ENCODE peak calls at places on chromosomes 1 and 21, in seven cellular contexts. One of them, this sample, is unnamed.

GRCh38 chr1:235266967-235267366 is 61.0 kb downstream of the ARID4B start:
- DNase-seq in EL: no peak
- DNase-seq in NCI-H2107: no peak
- DNase-seq in lower lobe of right lung: no peak
- DNase-seq in GM19239: no peak
- DNase-seq in NCI-H1105: no peak
- DNase-seq in HFF-Myc: no peak
- DNase-seq in this sample: no peak

GRCh38 chr1:11520531-11521233 is 41.7 kb downstream of the DISP3 start:
- DNase-seq in NCI-H1105: no peak
- DNase-seq in NCI-H2107: no peak
- DNase-seq in GM19239: no peak
- DNase-seq in EL: no peak
- DNase-seq in lower lobe of right lung: no peak
- DNase-seq in HFF-Myc: no peak
- DNase-seq in this sample: no peak

GRCh38 chr1:68231627-68232303 is 558 bp downstream of the WLS start:
- DNase-seq in NCI-H2107: no peak
- DNase-seq in NCI-H1105: peak; percentile 59
- DNase-seq in lower lobe of right lung: peak; percentile 77
- DNase-seq in HFF-Myc: no peak
- DNase-seq in GM19239: no peak
- DNase-seq in EL: peak; percentile 82
- DNase-seq in this sample: peak; percentile 70

GRCh38 chr1:208243522-208243850 is 698 bp downstream of the PLXNA2 start:
- DNase-seq in GM19239: no peak
- DNase-seq in HFF-Myc: no peak
- DNase-seq in lower lobe of right lung: no peak
- DNase-seq in NCI-H2107: no peak
- DNase-seq in NCI-H1105: no peak
- DNase-seq in EL: peak; percentile 30
- DNase-seq in this sample: no peak

GRCh38 chr1:168637350-168637991 is 61.1 kb downstream of the XCL1 start:
- DNase-seq in GM19239: no peak
- DNase-seq in NCI-H2107: no peak
- DNase-seq in HFF-Myc: no peak
- DNase-seq in EL: peak; percentile 36
- DNase-seq in NCI-H1105: peak; percentile 47
- DNase-seq in lower lobe of right lung: no peak
- DNase-seq in this sample: no peak

GRCh38 chr21:45335761-45336534 is 48.3 kb upstream of the POFUT2 start:
- DNase-seq in lower lobe of right lung: peak; percentile 38
- DNase-seq in GM19239: no peak
- DNase-seq in NCI-H2107: no peak
- DNase-seq in NCI-H1105: no peak
- DNase-seq in EL: no peak
- DNase-seq in HFF-Myc: no peak
- DNase-seq in this sample: no peak

GRCh38 chr21:14691924-14692323 is 145.8 kb upstream of the SAMSN1 start:
- DNase-seq in NCI-H1105: peak; percentile 59
- DNase-seq in HFF-Myc: no peak
- DNase-seq in GM19239: no peak
- DNase-seq in EL: no peak
- DNase-seq in lower lobe of right lung: no peak
- DNase-seq in NCI-H2107: no peak
- DNase-seq in this sample: no peak

GRCh38 chr1:229664133-229664689 is 38.2 kb downstream of the URB2 start:
- DNase-seq in HFF-Myc: no peak
- DNase-seq in GM19239: peak; percentile 14
- DNase-seq in EL: peak; percentile 59
- DNase-seq in lower lobe of right lung: no peak
- DNase-seq in NCI-H1105: no peak
- DNase-seq in NCI-H2107: no peak
- DNase-seq in this sample: no peak

GRCh38 chr1:21084111-21084510 is 92.6 kb downstream of the EIF4G3 start:
- DNase-seq in lower lobe of right lung: no peak
- DNase-seq in HFF-Myc: no peak
- DNase-seq in NCI-H1105: no peak
- DNase-seq in EL: no peak
- DNase-seq in NCI-H2107: no peak
- DNase-seq in GM19239: no peak
- DNase-seq in this sample: no peak

GRCh38 chr1:112877741-112878140 is 78.3 kb downstream of the SLC16A1 start:
- DNase-seq in GM19239: no peak
- DNase-seq in NCI-H2107: no peak
- DNase-seq in lower lobe of right lung: no peak
- DNase-seq in EL: no peak
- DNase-seq in NCI-H1105: no peak
- DNase-seq in HFF-Myc: no peak
- DNase-seq in this sample: peak; percentile 25

GRCh38 chr1:83024251-83024767 is 974.6 kb downstream of the TTLL7 start:
- DNase-seq in lower lobe of right lung: no peak
- DNase-seq in NCI-H2107: no peak
- DNase-seq in HFF-Myc: no peak
- DNase-seq in NCI-H1105: no peak
- DNase-seq in GM19239: no peak
- DNase-seq in EL: no peak
- DNase-seq in this sample: no peak

GRCh38 chr1:178267646-178268094 is 173.8 kb downstream of the RASAL2 start:
- DNase-seq in EL: peak; percentile 79
- DNase-seq in HFF-Myc: no peak
- DNase-seq in lower lobe of right lung: no peak
- DNase-seq in NCI-H1105: no peak
- DNase-seq in NCI-H2107: no peak
- DNase-seq in GM19239: no peak
- DNase-seq in this sample: no peak

GRCh38 chr1:91805343-91805801 is 80.6 kb downstream of the TGFBR3 start:
- DNase-seq in NCI-H1105: no peak
- DNase-seq in EL: no peak
- DNase-seq in GM19239: no peak
- DNase-seq in NCI-H2107: no peak
- DNase-seq in HFF-Myc: no peak
- DNase-seq in lower lobe of right lung: no peak
- DNase-seq in this sample: no peak

GRCh38 chr1:42658880-42659337 is 686 bp downstream of the PPIH start:
- DNase-seq in lower lobe of right lung: no peak
- DNase-seq in HFF-Myc: no peak
- DNase-seq in EL: peak; percentile 13
- DNase-seq in GM19239: no peak
- DNase-seq in NCI-H1105: no peak
- DNase-seq in NCI-H2107: no peak
- DNase-seq in this sample: no peak